ENCODE peak calls at places on chromosomes 5 and 9, in nine cellular contexts. S, L, A, H, X, C, M, W and Y are unnamed samples.

GRCh38 chr9:98411981-98412561 is 156.6 kb upstream of the TBC1D2 start:
- DNase-seq in S (no peak), L (no peak), A (no peak), H (no peak), X (no peak), C (no peak), M (no peak), W (no peak), Y (no peak)

GRCh38 chr5:118968925-118969375 is 19.4 kb downstream of the DTWD2 start:
- DNase-seq in S (no peak), L (peak), A (peak), H (no peak), X (no peak), C (no peak), M (no peak), W (no peak), Y (no peak)

GRCh38 chr5:122195784-122196394 is 66.5 kb downstream of the ZNF474 start:
- DNase-seq in S (peak), L (peak), A (peak), H (no peak), X (peak), C (no peak), M (peak), W (peak), Y (peak)

GRCh38 chr5:555058-555623 is 30.9 kb upstream of the SLC9A3 start:
- DNase-seq in S (no peak), L (no peak), A (no peak), H (no peak), X (no peak), C (no peak), M (no peak), W (no peak), Y (no peak)

GRCh38 chr5:96336351-96336985 is 96.6 kb downstream of the PCSK1 start:
- DNase-seq in S (peak), L (peak), A (peak), H (peak), X (peak), C (no peak), M (peak), W (peak), Y (peak)

GRCh38 chr9:130191068-130191748 is 19.0 kb downstream of the NCS1 start:
- DNase-seq in S (no peak), L (no peak), A (no peak), H (no peak), X (no peak), C (no peak), M (no peak), W (no peak), Y (no peak)

GRCh38 chr5:82426419-82427154 is 148.4 kb upstream of the RPS23 start:
- DNase-seq in S (no peak), L (no peak), A (no peak), H (no peak), X (no peak), C (no peak), M (no peak), W (no peak), Y (no peak)

GRCh38 chr5:173745123-173745522 is 128.7 kb upstream of the BOD1 start:
- DNase-seq in S (no peak), L (no peak), A (no peak), H (no peak), X (no peak), C (no peak), M (peak), W (no peak), Y (no peak)

GRCh38 chr5:172266071-172266675 is 17.4 kb downstream of the UBTD2 start:
- DNase-seq in S (peak), L (no peak), A (no peak), H (no peak), X (no peak), C (no peak), M (no peak), W (no peak), Y (no peak)

GRCh38 chr9:34559616-34560546 is 29.6 kb downstream of the CNTFR start:
- DNase-seq in S (peak), L (no peak), A (peak), H (no peak), X (no peak), C (no peak), M (no peak), W (peak), Y (peak)

GRCh38 chr9:8183618-8184017 is 384.0 kb upstream of the DMAC1 start:
- DNase-seq in S (no peak), L (no peak), A (no peak), H (no peak), X (no peak), C (no peak), M (no peak), W (no peak), Y (no peak)

GRCh38 chr9:115292584-115293271 is 174.8 kb upstream of the TNC start:
- DNase-seq in S (no peak), L (no peak), A (no peak), H (no peak), X (no peak), C (no peak), M (no peak), W (no peak), Y (no peak)

GRCh38 chr5:112034614-112035013 is 277.6 kb upstream of the NREP start:
- DNase-seq in S (no peak), L (peak), A (no peak), H (no peak), X (no peak), C (no peak), M (no peak), W (no peak), Y (no peak)

GRCh38 chr5:99315413-99316178 is 386.8 kb upstream of the CHD1 start:
- DNase-seq in S (no peak), L (no peak), A (no peak), H (no peak), X (no peak), C (no peak), M (no peak), W (no peak), Y (no peak)

GRCh38 chr5:83745821-83746220 is 25.2 kb upstream of the HAPLN1 start:
- DNase-seq in S (no peak), L (no peak), A (no peak), H (no peak), X (no peak), C (no peak), M (no peak), W (no peak), Y (no peak)

GRCh38 chr9:137294091-137294683 is 7.9 kb downstream of the NRARP start:
- DNase-seq in S (peak), L (peak), A (peak), H (no peak), X (peak), C (no peak), M (peak), W (no peak), Y (no peak)

GRCh38 chr9:90007516-90008430 is 403.0 kb downstream of the GADD45G start:
- DNase-seq in S (peak), L (peak), A (peak), H (peak), X (no peak), C (no peak), M (no peak), W (peak), Y (no peak)

GRCh38 chr9:92947268-92948031 is at the start of gene FGD3:
- DNase-seq in S (peak), L (no peak), A (peak), H (no peak), X (no peak), C (no peak), M (no peak), W (no peak), Y (no peak)

GRCh38 chr9:85610074-85610855 is 131.5 kb downstream of the AGTPBP1 start:
- DNase-seq in S (peak), L (peak), A (peak), H (peak), X (peak), C (no peak), M (peak), W (peak), Y (peak)
- H3K4me3 ChIP-seq in S (no peak), L (peak), A (peak), H (peak), X (no peak), C (peak), M (no peak), W (peak), Y (no peak)

GRCh38 chr5:180606215-180606785 is 15.0 kb upstream of the SCGB3A1 start:
- DNase-seq in S (no peak), L (no peak), A (no peak), H (no peak), X (no peak), C (no peak), M (no peak), W (no peak), Y (no peak)
- TF ChIP-seq CTCF in S (no peak), L (no peak), A (no peak), H (no peak), X (no peak), C (no peak), M (peak), W (no peak), Y (no peak)

DNA sequence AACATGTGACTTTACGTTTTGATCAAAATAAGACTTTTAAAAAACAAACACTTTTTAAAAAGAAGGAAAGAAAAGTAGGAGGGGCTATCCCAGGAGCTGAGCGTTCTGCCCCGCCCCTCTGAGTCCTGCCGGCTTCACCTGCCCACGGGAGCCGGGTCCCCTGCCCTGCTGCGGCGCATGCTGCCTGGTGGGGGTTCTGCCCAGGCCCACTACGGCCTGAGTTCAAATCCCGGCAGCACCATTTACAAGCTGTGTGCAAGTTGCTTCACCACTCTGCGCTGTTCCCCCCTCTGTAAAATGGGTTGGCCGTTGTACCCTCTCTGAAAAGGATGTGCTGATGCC is 31.1 kb downstream of the GSN start:
- DNase-seq in S (no peak), L (no peak), A (no peak), H (no peak), X (no peak), C (peak), M (no peak), W (no peak), Y (no peak)
- H3K4me3 ChIP-seq in S (peak), L (peak), A (peak), H (peak), X (peak), C (peak), M (no peak), W (peak), Y (peak)

GRCh38 chr5:143164557-143164956 is 238.9 kb downstream of the NR3C1 start:
- DNase-seq in S (peak), L (no peak), A (no peak), H (no peak), X (no peak), C (no peak), M (no peak), W (no peak), Y (no peak)
- TF ChIP-seq CTCF in S (no peak), L (no peak), A (no peak), H (no peak), X (no peak), C (no peak), M (no peak), W (no peak), Y (no peak)

DNA sequence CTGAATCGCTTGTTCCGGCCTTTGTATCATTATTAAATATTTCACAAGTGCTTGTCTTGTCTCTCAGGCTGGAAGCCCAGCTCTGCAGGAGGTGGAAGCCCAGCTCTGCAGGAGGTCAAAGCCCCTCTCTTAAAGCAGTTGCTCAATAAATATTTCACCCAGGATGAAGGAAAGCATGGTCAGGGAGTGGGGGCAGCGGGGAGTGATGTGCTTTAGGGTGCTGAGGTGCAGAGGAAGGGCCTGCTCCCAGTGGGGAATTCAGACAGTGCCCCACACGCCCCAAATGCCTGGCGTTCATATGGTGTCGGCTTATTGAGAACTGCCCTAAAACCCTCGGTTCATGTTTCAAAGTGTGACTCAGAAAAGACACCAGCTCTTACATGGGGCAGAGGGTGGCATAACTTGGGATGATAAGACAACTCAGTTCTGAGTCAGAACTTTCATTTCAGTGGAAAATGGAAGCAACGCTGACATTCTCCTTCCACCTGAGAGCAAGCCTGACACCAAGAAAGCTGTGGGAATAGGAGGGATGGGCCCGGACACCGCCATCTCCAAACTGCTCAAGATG is 114.3 kb upstream of the DAP start:
- DNase-seq in S (no peak), L (no peak), A (no peak), H (no peak), X (peak), C (no peak), M (no peak), W (no peak), Y (no peak)
- H3K4me3 ChIP-seq in S (no peak), L (no peak), A (no peak), H (no peak), X (no peak), C (no peak), M (no peak), W (no peak), Y (no peak)

GRCh38 chr5:108753331-108753730 is 5.6 kb downstream of the FER start:
- DNase-seq in S (peak), L (peak), A (no peak), H (no peak), X (no peak), C (no peak), M (no peak), W (no peak), Y (no peak)

GRCh38 chr5:108749130-108749861 is 1.6 kb downstream of the FER start:
- DNase-seq in S (peak), L (peak), A (no peak), H (no peak), X (no peak), C (no peak), M (peak), W (no peak), Y (no peak)

GRCh38 chr5:108747111-108748009 is at the start of gene FER:
- DNase-seq in S (peak), L (peak), A (peak), H (no peak), X (peak), C (no peak), M (peak), W (no peak), Y (peak)

GRCh38 chr5:108748010-108748353 is 285 bp downstream of the FER start:
- DNase-seq in S (no peak), L (no peak), A (no peak), H (no peak), X (no peak), C (no peak), M (no peak), W (no peak), Y (peak)

GRCh38 chr5:108748354-108749129 is 845 bp downstream of the FER start:
- DNase-seq in S (peak), L (peak), A (peak), H (peak), X (peak), C (peak), M (peak), W (peak), Y (peak)
- TF ChIP-seq CTCF in S (no peak), L (no peak), A (no peak), H (peak), X (peak), C (peak), M (peak), W (no peak), Y (no peak)

GRCh38 chr5:59588922-59589321 is 304.6 kb downstream of the PDE4D start:
- DNase-seq in S (peak), L (peak), A (no peak), H (no peak), X (no peak), C (no peak), M (no peak), W (no peak), Y (no peak)

GRCh38 chr5:59587489-59588337 is 305.8 kb downstream of the PDE4D start:
- DNase-seq in S (peak), L (peak), A (peak), H (no peak), X (no peak), C (peak), M (no peak), W (peak), Y (no peak)

GRCh38 chr5:59593608-59594007 is 299.9 kb downstream of the PDE4D start:
- DNase-seq in S (no peak), L (peak), A (no peak), H (no peak), X (no peak), C (no peak), M (no peak), W (no peak), Y (no peak)

GRCh38 chr5:59591162-59591561 is 302.4 kb downstream of the PDE4D start:
- DNase-seq in S (peak), L (no peak), A (no peak), H (no peak), X (no peak), C (no peak), M (no peak), W (no peak), Y (no peak)

GRCh38 chr5:59592101-59592500 is 301.4 kb downstream of the PDE4D start:
- DNase-seq in S (peak), L (peak), A (no peak), H (no peak), X (no peak), C (no peak), M (no peak), W (peak), Y (no peak)
- H3K4me3 ChIP-seq in S (no peak), L (no peak), A (no peak), H (no peak), X (no peak), C (no peak), M (no peak), W (no peak), Y (no peak)

GRCh38 chr9:87714819-87715218 is 11.1 kb upstream of the CTSL start:
- DNase-seq in S (peak), L (peak), A (peak), H (peak), X (no peak), C (no peak), M (no peak), W (peak), Y (peak)

GRCh38 chr9:87712801-87713277 is 13.1 kb upstream of the CTSL start:
- DNase-seq in S (no peak), L (no peak), A (no peak), H (no peak), X (no peak), C (no peak), M (no peak), W (no peak), Y (no peak)

GRCh38 chr9:87711857-87712800 is 13.8 kb upstream of the CTSL start:
- DNase-seq in S (peak), L (peak), A (peak), H (peak), X (no peak), C (no peak), M (no peak), W (peak), Y (peak)

GRCh38 chr9:87713990-87714335 is 12.0 kb upstream of the CTSL start:
- DNase-seq in S (no peak), L (no peak), A (no peak), H (no peak), X (no peak), C (no peak), M (no peak), W (no peak), Y (no peak)

GRCh38 chr9:87713278-87713989 is 12.5 kb upstream of the CTSL start:
- DNase-seq in S (peak), L (peak), A (peak), H (peak), X (peak), C (peak), M (no peak), W (peak), Y (peak)
- TF ChIP-seq CTCF in S (no peak), L (no peak), A (no peak), H (peak), X (no peak), C (no peak), M (no peak), W (no peak), Y (no peak)

GRCh38 chr9:113501821-113502220 is 38.3 kb downstream of the RGS3 start:
- DNase-seq in S (no peak), L (no peak), A (no peak), H (no peak), X (no peak), C (no peak), M (no peak), W (no peak), Y (no peak)
- H3K4me3 ChIP-seq in S (no peak), L (no peak), A (no peak), H (no peak), X (no peak), C (peak), M (no peak), W (no peak), Y (no peak)